ENCODE peak calls at places on chromosomes 5 and 9, in four cellular contexts. I is K562, W is H1, J is HepG2. T is an unnamed sample.

GRCh38 chr5:172854451-172854871 is 20.4 kb downstream of the ERGIC1 start:
- DNase-seq in J (no peak), I (no peak), W (no peak), T (no peak)

GRCh38 chr5:64147849-64148441 is 17.7 kb upstream of the RNF180 start:
- DNase-seq in J (peak; percentile 7), I (peak; percentile 21), W (peak; percentile 74), T (no peak)

GRCh38 chr5:10585120-10585915 is 21.4 kb downstream of the ANKRD33B start:
- DNase-seq in W (peak; percentile 41), I (no peak), J (no peak), T (no peak)

GRCh38 chr5:107330903-107331302 is 339.8 kb downstream of the EFNA5 start:
- DNase-seq in I (no peak), J (no peak), W (no peak), T (no peak)

GRCh38 chr9:129880654-129881546 is 45.6 kb downstream of the USP20 start:
- DNase-seq in I (peak; percentile 62), J (no peak), W (no peak), T (no peak)

GRCh38 chr5:116229131-116229530 is 144.3 kb downstream of the COMMD10 start:
- DNase-seq in I (no peak), J (no peak), W (no peak), T (no peak)

GRCh38 chr5:5065472-5065871 is 74.7 kb upstream of the ADAMTS16 start:
- DNase-seq in I (no peak), J (no peak), W (no peak), T (no peak)

GRCh38 chr5:32767948-32768427 is 56.9 kb downstream of the NPR3 start:
- DNase-seq in W (no peak), I (peak; percentile 3), J (peak; percentile 80), T (no peak)

GRCh38 chr9:134458111-134458845 is 132.0 kb downstream of the RXRA start:
- DNase-seq in I (no peak), J (no peak), W (no peak), T (no peak)

GRCh38 chr9:100309992-100310391 is 42.8 kb downstream of the TEX10 start:
- DNase-seq in I (no peak), W (no peak), J (no peak), T (no peak)
- TF ChIP-seq HDAC6 in I (no peak), W (no peak), J (no peak), T (no peak)

GRCh38 chr5:54900906-54901725 is 84.3 kb downstream of the ESM1 start:
- DNase-seq in J (no peak), W (no peak), I (no peak), T (no peak)

GRCh38 chr5:54904425-54904824 is 81.0 kb downstream of the ESM1 start:
- DNase-seq in J (peak; percentile 21), I (peak; percentile 27), W (no peak), T (no peak)

GRCh38 chr5:54905246-54905770 is 80.1 kb downstream of the ESM1 start:
- DNase-seq in J (no peak), I (no peak), W (no peak), T (no peak)

GRCh38 chr5:54905942-54906537 is 79.4 kb downstream of the ESM1 start:
- DNase-seq in W (peak; percentile 79), I (peak; percentile 61), J (peak; percentile 30), T (no peak)

DNA sequence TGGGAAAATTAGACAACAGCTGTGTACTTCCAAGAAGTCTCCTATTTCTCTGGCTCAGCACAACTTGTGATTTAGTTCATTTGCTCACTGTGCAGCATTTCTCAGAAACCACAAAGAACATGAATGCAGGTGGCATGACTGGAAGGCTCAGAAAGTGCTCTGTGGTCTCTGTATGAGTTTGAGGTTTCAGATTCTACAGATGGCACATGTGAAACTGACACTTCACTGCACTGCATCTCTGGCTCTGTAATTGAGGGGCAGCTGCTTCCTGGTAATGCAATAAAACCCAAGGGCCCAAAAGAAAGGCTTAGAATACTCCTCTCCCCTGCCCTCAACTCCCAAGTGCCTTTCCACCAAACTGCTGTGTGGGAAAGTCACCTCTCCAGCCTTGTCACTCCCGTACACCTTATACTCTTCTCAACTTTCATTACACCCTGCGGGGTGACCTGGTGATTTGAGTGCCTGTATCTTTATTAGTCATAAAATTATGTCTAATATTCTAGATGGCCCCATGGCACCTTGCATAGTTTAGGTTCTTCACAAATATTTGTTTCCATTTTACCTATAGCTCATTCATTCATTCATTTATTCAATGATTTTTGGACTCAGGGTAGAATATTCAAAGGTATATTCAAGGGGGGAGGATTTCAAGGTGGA is 82.4 kb downstream of the ESM1 start:
- DNase-seq in J (no peak), W (no peak), I (no peak), T (peak; percentile 78)
- TF ChIP-seq HDAC6 in J (no peak), W (no peak), I (no peak), T (no peak)

GRCh38 chr5:44178414-44178813 is 210.8 kb downstream of the FGF10 start:
- DNase-seq in I (no peak), W (no peak), J (no peak), T (no peak)

GRCh38 chr5:44183753-44184152 is 205.5 kb downstream of the FGF10 start:
- DNase-seq in I (no peak), J (no peak), W (no peak), T (no peak)

GRCh38 chr5:44189255-44189654 is 200.0 kb downstream of the FGF10 start:
- DNase-seq in W (no peak), J (no peak), I (no peak), T (no peak)

GRCh38 chr5:44183312-44183711 is 205.9 kb downstream of the FGF10 start:
- DNase-seq in W (no peak), J (no peak), I (no peak), T (no peak)
- TF ChIP-seq HDAC6 in W (no peak), J (no peak), I (no peak), T (no peak)

DNA sequence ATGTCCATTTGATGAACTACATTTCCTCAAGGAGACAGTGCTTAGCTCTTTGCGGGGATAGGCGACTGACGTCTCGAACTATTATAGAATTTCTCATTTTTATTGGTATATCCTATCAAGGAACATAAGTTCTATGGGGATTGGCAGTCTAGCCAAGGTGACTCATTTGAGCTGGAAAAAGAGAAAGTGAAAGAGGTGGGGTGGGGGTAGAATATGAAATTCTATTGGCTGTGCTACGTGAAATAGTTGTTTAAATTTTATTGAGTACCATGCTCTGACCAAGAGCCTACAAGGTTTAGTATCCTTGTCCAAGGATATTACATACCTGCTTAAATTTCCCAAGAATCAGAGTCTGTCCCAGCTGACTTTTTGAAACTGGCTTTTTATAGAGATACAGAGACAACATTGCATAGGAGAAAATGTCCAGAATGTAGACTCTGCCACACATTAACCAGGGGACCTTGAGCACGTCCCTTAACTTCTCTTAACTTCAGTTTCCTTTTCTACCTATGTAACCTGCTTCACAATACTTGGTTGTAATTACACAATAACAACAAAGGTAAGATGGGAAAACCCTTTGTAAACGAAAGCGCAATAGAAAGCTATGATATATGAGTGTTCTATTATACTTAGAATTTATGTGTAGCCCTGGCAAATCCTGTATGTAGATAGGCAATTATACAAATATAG is 226.4 kb upstream of the WWC1 start:
- DNase-seq in I (no peak), W (no peak), J (peak; percentile 13), T (no peak)
- TF ChIP-seq HDAC6 in I (no peak), W (no peak), J (no peak), T (no peak)

GRCh38 chr5:24397601-24398000 is 247.2 kb downstream of the CDH10 start:
- DNase-seq in I (no peak), J (no peak), W (no peak), T (no peak)

GRCh38 chr5:24407486-24407885 is 237.3 kb downstream of the CDH10 start:
- DNase-seq in I (no peak), J (no peak), W (no peak), T (no peak)

DNA sequence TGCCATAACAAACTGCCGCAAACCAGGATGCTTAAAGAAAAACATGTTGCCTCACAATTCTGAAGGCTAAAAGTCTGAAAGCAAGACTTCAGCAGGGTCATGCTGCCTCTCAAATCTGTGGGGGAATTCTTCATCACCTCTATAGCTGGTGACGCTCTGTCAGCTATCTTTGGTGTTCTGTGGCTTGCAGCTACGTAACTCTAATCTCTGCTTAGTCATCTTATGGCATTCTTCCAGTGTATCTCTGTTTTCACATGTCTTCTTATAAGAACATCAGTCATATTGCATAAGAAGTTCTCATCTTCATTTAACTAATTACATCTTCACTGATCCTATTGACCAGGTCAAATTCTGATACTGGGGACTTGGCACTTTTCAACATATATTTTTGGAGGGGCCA is 243.0 kb downstream of the CDH10 start:
- DNase-seq in J (no peak), I (no peak), W (no peak), T (no peak)
- TF ChIP-seq HDAC6 in J (no peak), I (no peak), W (no peak), T (no peak)

DNA sequence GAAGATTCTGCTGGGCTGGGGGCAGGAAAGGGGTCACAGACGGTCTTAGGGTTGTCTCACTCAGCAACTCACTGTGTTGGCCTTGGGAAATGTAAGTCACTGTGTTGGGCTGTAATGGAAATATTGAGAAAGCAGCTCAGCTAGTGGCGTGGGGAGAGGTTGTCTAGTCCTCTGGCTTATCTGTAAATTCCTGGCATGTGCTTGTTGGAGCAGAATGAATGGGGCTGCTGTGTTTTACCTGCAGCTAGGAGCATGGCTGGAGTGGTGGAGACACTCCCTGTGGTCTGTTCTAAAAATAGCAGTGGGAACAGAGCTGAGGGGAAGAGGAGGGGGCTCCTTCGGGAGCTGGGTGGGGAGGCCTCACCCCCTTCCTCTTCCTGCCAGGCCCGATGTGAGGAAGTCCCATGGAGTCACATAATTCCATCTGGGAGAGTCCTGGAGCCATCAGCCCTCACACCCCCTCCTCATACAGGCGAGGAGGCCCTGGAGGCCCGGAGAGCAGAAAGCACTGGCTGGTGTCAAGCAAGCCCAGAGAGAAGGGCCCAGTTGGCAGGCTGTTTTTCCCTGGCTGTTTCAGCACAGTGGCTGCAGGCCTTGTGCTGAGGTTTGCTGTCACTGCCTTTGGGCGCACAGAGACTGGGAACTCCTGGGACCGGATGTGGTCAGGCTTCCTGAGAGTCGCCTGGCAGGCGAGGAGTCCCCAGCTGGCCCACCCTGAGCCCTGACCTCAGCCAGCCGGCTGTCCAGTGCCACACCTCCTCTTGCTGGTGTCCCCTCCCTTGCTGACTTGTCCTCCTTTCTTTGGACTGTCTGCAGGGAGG is 84.9 kb downstream of the RGS3 start:
- DNase-seq in J (peak; percentile 93), W (no peak), I (peak; percentile 46), T (no peak)
- TF ChIP-seq HDAC6 in J (no peak), W (no peak), I (no peak), T (no peak)

GRCh38 chr5:78430816-78431215 is 70.4 kb downstream of the SCAMP1 start:
- DNase-seq in W (no peak), J (no peak), I (no peak), T (no peak)
- TF ChIP-seq HDAC6 in W (no peak), J (no peak), I (no peak), T (no peak)

GRCh38 chr5:175542232-175542965 is 64.0 kb downstream of the SFXN1 start:
- DNase-seq in J (no peak), W (no peak), I (no peak), T (no peak)
- TF ChIP-seq HDAC6 in J (no peak), W (no peak), I (no peak), T (no peak)

T was measured in GM12878.